ENCODE peak calls at places on chromosome 18, in nine cellular contexts. S, A, B, N, F, Y, M, R and I are unnamed samples.

GRCh38 chr18:58953627-58954026 is 89.0 kb downstream of the ZNF532 start:
- DNase-seq in M (no peak), N (no peak), B (no peak), R (no peak), A (no peak), F (peak), Y (peak), S (no peak), I (no peak)

GRCh38 chr18:65081786-65082185 is 669.0 kb upstream of the CDH7 start:
- DNase-seq in M (no peak), N (no peak), F (no peak), Y (no peak), R (no peak), B (no peak), S (no peak), A (no peak), I (no peak)

GRCh38 chr18:74806700-74807416 is 209.2 kb downstream of the ZNF407 start:
- DNase-seq in Y (peak), A (peak), S (no peak), N (peak), M (peak), F (no peak), R (no peak), B (no peak), I (peak)

GRCh38 chr18:65994294-65994693 is 243.5 kb downstream of the CDH7 start:
- DNase-seq in M (no peak), B (no peak), N (no peak), A (no peak), R (no peak), Y (no peak), S (no peak), F (no peak), I (no peak)

GRCh38 chr18:45602926-45603325 is 12.3 kb upstream of the SLC14A2 start:
- DNase-seq in R (no peak), A (no peak), N (no peak), Y (no peak), S (no peak), M (no peak), B (no peak), F (no peak), I (no peak)

GRCh38 chr18:58114766-58115165 is 70.7 kb downstream of the NEDD4L start:
- DNase-seq in Y (no peak), F (no peak), S (no peak), M (no peak), N (no peak), R (no peak), B (no peak), A (no peak), I (no peak)

GRCh38 chr18:8257851-8258434 is 351.3 kb upstream of the RAB12 start:
- DNase-seq in S (no peak), B (no peak), R (no peak), N (no peak), M (no peak), Y (no peak), F (no peak), A (peak), I (no peak)

GRCh38 chr18:12777543-12777942 is 74.7 kb downstream of the PSMG2 start:
- DNase-seq in M (no peak), A (no peak), N (no peak), F (no peak), Y (no peak), B (no peak), R (no peak), S (no peak), I (no peak)

GRCh38 chr18:13878858-13879257 is 36.5 kb downstream of the MC2R start:
- DNase-seq in R (no peak), Y (no peak), N (no peak), M (no peak), F (no peak), B (no peak), A (peak), S (no peak), I (no peak)

GRCh38 chr18:66440433-66440832 is 163.5 kb downstream of the CDH19 start:
- DNase-seq in B (no peak), A (no peak), N (no peak), S (no peak), R (no peak), F (no peak), M (no peak), Y (no peak), I (no peak)

GRCh38 chr18:77068321-77068841 is 64.2 kb downstream of the MBP start:
- DNase-seq in N (peak), B (peak), F (no peak), S (no peak), A (no peak), R (no peak), M (peak), Y (no peak), I (peak)

GRCh38 chr18:58827425-58827824 is 37.3 kb upstream of the ZNF532 start:
- DNase-seq in B (no peak), S (no peak), Y (no peak), M (no peak), N (no peak), R (no peak), A (no peak), F (no peak), I (no peak)

GRCh38 chr18:76736309-76736708 is 86.0 kb upstream of the ZNF236 start:
- DNase-seq in F (no peak), R (no peak), B (no peak), N (no peak), M (no peak), A (no peak), Y (no peak), S (no peak), I (no peak)

GRCh38 chr18:38752430-38752829 is 1186.8 kb upstream of the CELF4 start:
- DNase-seq in R (no peak), N (no peak), Y (no peak), S (no peak), F (no peak), M (no peak), B (no peak), A (no peak), I (no peak)

GRCh38 chr18:22385718-22386117 is 32.0 kb downstream of the CTAGE1 start:
- DNase-seq in B (no peak), S (no peak), F (no peak), M (peak), R (no peak), Y (peak), A (peak), N (peak), I (peak)

GRCh38 chr18:75057169-75057789 is 151.7 kb downstream of the PTGR3 start:
- DNase-seq in N (no peak), F (no peak), Y (no peak), S (no peak), B (no peak), M (no peak), R (no peak), A (no peak), I (no peak)

GRCh38 chr18:76822510-76823165 is at the start of gene ZNF236:
- DNase-seq in S (peak), R (peak), B (peak), N (peak), F (peak), A (peak), M (peak), Y (peak), I (peak)

GRCh38 chr18:59374112-59374511 is 15.0 kb upstream of the LMAN1 start:
- DNase-seq in M (no peak), R (no peak), F (no peak), Y (no peak), N (no peak), A (no peak), S (no peak), B (no peak), I (no peak)

GRCh38 chr18:60209042-60209441 is 163.5 kb downstream of the MC4R start:
- DNase-seq in B (no peak), F (no peak), Y (no peak), S (no peak), M (no peak), A (no peak), R (no peak), N (no peak), I (no peak)

GRCh38 chr18:23924813-23925212 is 89.7 kb upstream of the TTC39C start:
- DNase-seq in N (peak), A (no peak), R (no peak), Y (no peak), B (no peak), S (no peak), F (no peak), M (peak), I (peak)

GRCh38 chr18:27952741-27953140 is 224.2 kb downstream of the CDH2 start:
- DNase-seq in S (no peak), B (no peak), R (no peak), Y (no peak), N (no peak), M (peak), A (no peak), F (no peak), I (no peak)

GRCh38 chr18:74294526-74294925 is 2.8 kb upstream of the CYB5A start:
- DNase-seq in S (no peak), B (no peak), M (peak), Y (no peak), F (no peak), A (no peak), N (peak), R (no peak), I (peak)

GRCh38 chr18:37254256-37254880 is 311.2 kb downstream of the CELF4 start:
- DNase-seq in Y (no peak), R (no peak), S (no peak), F (peak), B (no peak), M (no peak), A (peak), N (no peak), I (no peak)

GRCh38 chr18:45684341-45685115 is 39.5 kb upstream of the SLC14A1 start:
- DNase-seq in Y (no peak), B (no peak), M (peak), A (peak), R (no peak), S (no peak), F (no peak), N (no peak), I (peak)

GRCh38 chr18:28045880-28046279 is 131.1 kb downstream of the CDH2 start:
- DNase-seq in N (no peak), Y (no peak), M (peak), A (peak), B (no peak), R (no peak), F (no peak), S (no peak), I (peak)

GRCh38 chr18:55778731-55779460 is 190.9 kb upstream of the TCF4 start:
- DNase-seq in F (no peak), N (no peak), S (no peak), M (peak), Y (no peak), R (no peak), B (no peak), A (peak), I (peak)

GRCh38 chr18:13613099-13613498 is 113.3 kb downstream of the FAM210A start:
- DNase-seq in F (no peak), A (no peak), M (no peak), B (no peak), R (no peak), Y (no peak), S (no peak), N (no peak), I (no peak)

GRCh38 chr18:7757175-7757574 is 190.1 kb downstream of the PTPRM start:
- DNase-seq in S (no peak), R (no peak), F (no peak), N (no peak), Y (no peak), M (no peak), B (no peak), A (no peak), I (peak)

GRCh38 chr18:6078877-6079276 is 183.6 kb upstream of the TMEM200C start:
- DNase-seq in N (no peak), M (no peak), R (no peak), F (no peak), Y (no peak), A (no peak), B (no peak), S (no peak), I (no peak)

GRCh38 chr18:32548688-32549087 is 78.0 kb upstream of the GAREM1 start:
- DNase-seq in N (no peak), Y (no peak), B (no peak), R (no peak), M (no peak), A (peak), S (no peak), F (no peak), I (no peak)

DNA sequence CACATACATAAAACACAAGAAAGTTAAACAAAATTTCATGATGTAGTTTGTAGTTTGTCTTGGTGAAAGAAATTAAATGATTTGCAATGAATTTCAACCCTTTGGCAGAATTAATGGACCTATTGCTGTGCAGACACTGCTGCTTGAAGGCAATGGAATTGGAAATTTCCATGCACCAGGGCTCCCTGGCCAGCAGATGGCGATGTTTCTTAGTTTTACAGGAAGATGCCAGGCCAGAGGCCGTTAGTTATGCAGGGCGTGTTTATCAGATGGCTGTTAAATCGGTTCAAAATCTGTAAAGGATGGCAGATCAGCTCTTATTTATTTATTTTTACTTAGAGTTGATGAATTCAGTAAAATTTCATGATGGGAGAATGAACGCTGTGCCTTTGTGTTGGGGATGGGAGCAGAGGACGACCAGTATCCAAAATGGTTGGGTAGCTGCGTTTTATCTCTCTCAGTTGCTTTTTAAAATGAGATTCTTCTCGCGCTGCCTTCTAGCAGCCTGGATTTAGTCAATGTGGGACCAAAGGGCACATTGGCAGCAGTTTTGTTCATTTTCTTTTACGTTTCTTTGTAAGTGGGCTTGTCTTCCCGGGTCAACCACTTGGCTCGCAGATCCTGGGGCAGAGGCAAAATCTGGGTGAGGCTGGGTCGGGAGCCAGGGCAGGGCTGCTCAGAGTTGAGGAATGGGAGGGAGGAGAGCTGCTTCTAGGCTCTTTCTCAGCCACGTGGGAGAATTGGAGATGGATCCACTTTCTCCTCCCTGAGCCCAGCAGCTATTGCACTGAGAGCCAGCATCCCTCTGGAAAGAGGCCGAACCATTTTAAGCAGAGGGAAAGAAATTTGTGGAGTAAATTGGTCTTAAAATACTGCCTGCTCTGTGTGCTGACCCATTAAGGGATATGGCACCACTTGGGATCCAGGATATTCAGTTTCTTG is 344.0 kb downstream of the PIK3C3 start:
- DNase-seq in B (peak), F (peak), S (peak), R (peak), N (peak), Y (peak), A (peak), M (peak), I (peak)
- H3K4me3 ChIP-seq in B (no peak), F (no peak), S (peak), R (no peak), N (peak), Y (no peak), A (no peak), M (no peak), I (peak)

DNA sequence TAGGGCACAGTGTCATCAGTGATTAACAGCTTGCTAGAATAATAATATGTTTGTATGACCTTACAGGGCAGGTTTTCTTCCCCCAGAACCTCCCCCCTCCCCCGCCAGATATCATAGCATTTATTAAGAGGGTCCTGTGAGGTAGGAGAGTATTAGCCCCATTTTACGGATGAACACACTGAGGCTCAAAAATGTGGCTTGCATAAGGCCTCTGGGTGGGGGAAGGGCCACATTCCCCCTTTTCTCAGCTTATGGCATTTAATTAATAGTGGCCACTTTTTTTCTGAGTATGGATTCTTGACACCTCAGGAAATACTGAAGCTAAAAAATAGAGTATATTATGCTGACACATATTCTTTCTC is 2.9 kb downstream of the CTIF start:
- DNase-seq in A (no peak), B (no peak), N (no peak), M (no peak), R (no peak), Y (no peak), S (no peak), F (no peak), I (no peak)
- H3K4me3 ChIP-seq in A (no peak), B (no peak), N (peak), M (peak), R (peak), Y (peak), S (peak), F (no peak), I (peak)

GRCh38 chr18:79508565-79509535 is 113.1 kb downstream of the NFATC1 start:
- DNase-seq in R (no peak), N (no peak), S (peak), M (no peak), F (peak), Y (no peak), B (no peak), A (no peak), I (no peak)

GRCh38 chr18:79509536-79509930 is 113.8 kb downstream of the NFATC1 start:
- DNase-seq in B (no peak), F (peak), M (no peak), Y (no peak), S (peak), A (no peak), R (no peak), N (no peak), I (no peak)

GRCh38 chr18:79506191-79507075 is 110.7 kb downstream of the NFATC1 start:
- DNase-seq in F (no peak), Y (no peak), S (peak), B (no peak), A (peak), R (no peak), N (peak), M (peak), I (peak)

GRCh38 chr18:79507546-79508480 is 112.1 kb downstream of the NFATC1 start:
- DNase-seq in B (no peak), F (peak), S (peak), Y (peak), A (no peak), M (peak), R (peak), N (peak), I (peak)

DNA sequence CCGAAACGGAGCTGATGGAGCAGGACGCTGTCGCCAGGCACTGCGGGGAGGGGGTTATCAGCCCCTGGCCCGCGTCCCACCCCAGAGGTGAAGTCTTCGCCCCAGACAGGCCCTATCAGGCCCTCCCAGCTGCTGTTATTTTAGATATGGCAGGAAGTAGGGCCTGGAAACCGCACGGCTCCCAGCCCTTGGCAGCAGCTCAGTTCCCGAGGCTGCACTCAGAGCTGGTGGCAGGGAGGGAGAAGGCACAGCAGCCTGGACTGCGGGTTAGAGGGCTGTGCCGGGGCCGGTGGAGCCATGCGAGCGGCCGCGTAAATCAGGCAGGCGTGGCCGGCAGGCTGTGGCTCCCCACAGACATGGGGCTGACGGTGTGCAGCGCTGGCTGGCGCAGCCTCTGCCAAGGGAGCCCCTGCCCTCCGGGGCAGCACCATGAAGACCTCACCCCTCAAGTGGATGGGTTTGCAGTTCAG is 111.4 kb downstream of the NFATC1 start:
- DNase-seq in A (no peak), F (peak), N (peak), S (peak), Y (peak), R (peak), B (peak), M (peak), I (peak)
- H3K4me3 ChIP-seq in A (no peak), F (no peak), N (peak), S (peak), Y (no peak), R (peak), B (peak), M (no peak), I (peak)

DNA sequence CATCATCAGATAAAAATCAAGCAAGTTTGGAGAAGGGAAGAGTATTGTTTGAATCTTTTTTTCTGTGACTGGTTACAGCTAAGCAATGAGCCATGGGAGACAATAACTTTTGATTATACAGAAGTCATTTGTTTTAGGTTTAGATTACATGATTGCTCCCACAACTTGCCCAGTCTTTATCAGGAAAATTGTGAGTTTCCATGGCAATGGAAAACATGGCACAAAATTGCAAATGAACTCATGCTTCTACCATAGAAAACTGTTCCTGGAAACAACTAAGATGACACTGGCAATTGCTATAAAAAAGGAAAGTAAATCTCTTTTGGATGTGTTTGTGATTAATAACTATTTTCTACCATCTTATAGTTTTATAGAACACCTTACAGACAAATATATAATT is 476.7 kb downstream of the MBD2 start:
- DNase-seq in R (no peak), A (peak), N (peak), S (no peak), B (no peak), M (no peak), F (no peak), Y (no peak), I (no peak)
- H3K4me3 ChIP-seq in R (no peak), A (no peak), N (no peak), S (no peak), B (no peak), M (no peak), F (no peak), Y (no peak), I (no peak)

GRCh38 chr18:48832961-48833700 is 117.6 kb downstream of the SMAD7 start:
- DNase-seq in B (no peak), M (peak), R (peak), S (peak), Y (no peak), F (peak), A (peak), N (peak), I (peak)
- H3K4me3 ChIP-seq in B (peak), M (no peak), R (no peak), S (no peak), Y (no peak), F (no peak), A (no peak), N (no peak), I (no peak)

DNA sequence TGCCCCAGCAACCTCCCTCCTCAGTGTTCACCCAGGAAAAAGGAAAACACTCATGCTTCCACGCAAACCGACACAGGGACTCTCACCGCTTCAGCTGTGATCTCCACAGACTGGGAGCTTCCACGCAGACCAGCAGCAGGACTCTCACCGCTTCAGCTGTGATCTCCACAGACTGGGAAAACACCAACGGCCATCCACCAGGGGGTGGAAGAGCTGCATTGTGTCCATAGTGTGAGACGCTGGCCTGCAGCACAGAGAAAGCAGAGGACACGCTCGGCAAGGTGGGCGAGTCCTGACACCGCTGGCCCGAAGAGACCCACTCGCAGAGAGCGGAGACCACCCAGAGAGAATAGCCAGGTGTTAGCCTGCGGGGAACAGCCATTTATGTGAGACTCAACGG is 42.5 kb upstream of the NFATC1 start:
- DNase-seq in S (no peak), A (peak), B (no peak), F (no peak), M (no peak), Y (no peak), R (no peak), N (no peak), I (no peak)
- H3K4me3 ChIP-seq in S (no peak), A (no peak), B (no peak), F (no peak), M (no peak), Y (no peak), R (no peak), N (no peak), I (no peak)

GRCh38 chr18:25289040-25289631 is 62.8 kb downstream of the ZNF521 start:
- DNase-seq in B (no peak), F (no peak), A (peak), R (no peak), Y (peak), M (peak), S (peak), N (peak), I (peak)
- H3K4me3 ChIP-seq in B (no peak), F (no peak), A (no peak), R (no peak), Y (no peak), M (no peak), S (no peak), N (peak), I (peak)

GRCh38 chr18:4241218-4241617 is 213.9 kb downstream of the DLGAP1 start:
- DNase-seq in M (no peak), Y (no peak), A (no peak), F (no peak), S (no peak), R (no peak), B (no peak), N (no peak), I (no peak)
- H3K4me3 ChIP-seq in M (no peak), Y (no peak), A (no peak), F (no peak), S (no peak), R (no peak), B (no peak), N (no peak), I (no peak)